ENCODE peak calls at places on chromosomes 2 and 18, in six cellular contexts. I is ovary, R is spleen, U is IMR-90, O is sigmoid colon, H is tibial nerve. Z is an unnamed sample.

GRCh38 chr18:11908182-11909080 is at the start of gene MPPE1:
- DNase-seq in I (peak; percentile 87), R (peak; percentile 99), U (peak; percentile 83), O (peak; percentile 94), H (peak; percentile 78), Z (peak; percentile 46)

GRCh38 chr2:224059178-224059577 is 20.1 kb upstream of the SERPINE2 start:
- DNase-seq in I (no peak), R (no peak), U (no peak), O (no peak), H (no peak), Z (no peak)

GRCh38 chr2:17972991-17973390 is 94.5 kb downstream of the KCNS3 start:
- DNase-seq in I (no peak), R (no peak), U (no peak), O (no peak), H (no peak), Z (no peak)

GRCh38 chr2:207121784-207122183 is 44.0 kb downstream of the KLF7 start:
- DNase-seq in I (no peak), R (no peak), U (peak; percentile 85), O (no peak), H (no peak), Z (no peak)

GRCh38 chr2:80117401-80117800 is 187.2 kb downstream of the LRRTM1 start:
- DNase-seq in I (no peak), R (no peak), U (peak; percentile 11), O (no peak), H (no peak), Z (no peak)

GRCh38 chr2:37809525-37809924 is 115.6 kb upstream of the RMDN2 start:
- DNase-seq in I (peak; percentile 33), R (no peak), U (peak; percentile 65), O (no peak), H (peak; percentile 67), Z (no peak)

GRCh38 chr2:74880054-74880728 is 46.3 kb downstream of the HK2 start:
- DNase-seq in I (no peak), R (no peak), U (no peak), O (no peak), H (no peak), Z (no peak)

GRCh38 chr2:69931832-69932595 is 17.1 kb downstream of the MXD1 start:
- DNase-seq in I (no peak), R (no peak), U (no peak), O (no peak), H (no peak), Z (no peak)

DNA sequence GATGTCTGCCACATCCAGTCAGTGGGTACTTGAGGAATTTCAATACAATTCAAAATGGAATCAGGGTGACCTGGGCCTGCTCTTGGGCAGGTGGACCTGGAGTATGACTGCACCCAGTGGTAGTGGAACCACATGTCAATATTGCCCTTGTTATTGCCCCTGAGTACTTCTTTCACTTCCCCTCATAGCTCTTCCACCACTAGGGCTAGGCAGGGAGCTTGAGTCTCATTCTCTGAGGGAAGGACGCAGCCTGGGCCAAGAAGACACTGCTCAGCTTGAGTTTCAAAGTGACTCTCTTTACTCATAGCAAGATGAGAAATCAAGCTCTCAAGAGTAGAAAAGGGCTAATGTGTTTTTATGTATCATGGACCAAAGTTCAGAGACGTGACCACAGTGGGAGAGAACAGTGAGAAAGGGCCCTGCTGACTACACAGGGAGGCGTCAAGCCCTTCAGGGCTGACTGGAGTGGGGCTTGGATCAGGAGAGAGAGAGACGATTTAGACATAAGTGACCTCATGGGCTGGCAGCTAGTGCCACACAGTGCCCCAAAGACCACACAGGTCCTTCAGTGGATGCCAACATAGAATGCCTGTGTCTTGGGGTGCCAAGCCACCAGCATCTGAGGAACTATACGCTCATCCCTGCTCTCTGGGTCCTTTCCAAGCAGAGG is 12.8 kb downstream of the PTMA start:
- DNase-seq in I (no peak), R (no peak), U (no peak), O (peak; percentile 33), H (no peak), Z (no peak)
- TF ChIP-seq POLR2A in I (no peak), R (no peak), U (no peak), O (no peak), H (no peak), Z (no peak)

GRCh38 chr2:212423089-212423488 is 115.5 kb downstream of the ERBB4 start:
- DNase-seq in I (no peak), R (no peak), U (no peak), O (no peak), H (no peak), Z (no peak)
- H3K4me1 ChIP-seq in I (no peaks in the 10 kb centered on the region), R (no peaks in the 10 kb centered on the region), U (no peaks in the 10 kb centered on the region), O (no peaks in the 10 kb centered on the region), H (no peaks in the 10 kb centered on the region), Z (no peaks in the 10 kb centered on the region)

GRCh38 chr18:34297287-34297686 is 72.6 kb upstream of the NOL4 start:
- DNase-seq in I (no peak), R (no peak), U (no peak), O (no peak), H (no peak), Z (no peak)

GRCh38 chr18:34299828-34300227 is 75.1 kb upstream of the NOL4 start:
- DNase-seq in I (no peak), R (no peak), U (no peak), O (no peak), H (no peak), Z (no peak)
- TF ChIP-seq POLR2A in I (no peak), R (no peak), U (no peak), O (no peak), H (no peak), Z (no peak)

GRCh38 chr2:12723741-12724463 is 7.2 kb downstream of the TRIB2 start:
- DNase-seq in I (no peak), R (no peak), U (no peak), O (no peak), H (no peak), Z (no peak)

GRCh38 chr2:12726271-12726670 is 9.5 kb downstream of the TRIB2 start:
- DNase-seq in I (no peak), R (no peak), U (no peak), O (no peak), H (no peak), Z (no peak)

GRCh38 chr2:12727641-12728040 is 10.9 kb downstream of the TRIB2 start:
- DNase-seq in I (no peak), R (no peak), U (no peak), O (no peak), H (no peak), Z (no peak)

GRCh38 chr2:12727085-12727484 is 10.3 kb downstream of the TRIB2 start:
- DNase-seq in I (no peak), R (no peak), U (no peak), O (no peak), H (no peak), Z (no peak)

DNA sequence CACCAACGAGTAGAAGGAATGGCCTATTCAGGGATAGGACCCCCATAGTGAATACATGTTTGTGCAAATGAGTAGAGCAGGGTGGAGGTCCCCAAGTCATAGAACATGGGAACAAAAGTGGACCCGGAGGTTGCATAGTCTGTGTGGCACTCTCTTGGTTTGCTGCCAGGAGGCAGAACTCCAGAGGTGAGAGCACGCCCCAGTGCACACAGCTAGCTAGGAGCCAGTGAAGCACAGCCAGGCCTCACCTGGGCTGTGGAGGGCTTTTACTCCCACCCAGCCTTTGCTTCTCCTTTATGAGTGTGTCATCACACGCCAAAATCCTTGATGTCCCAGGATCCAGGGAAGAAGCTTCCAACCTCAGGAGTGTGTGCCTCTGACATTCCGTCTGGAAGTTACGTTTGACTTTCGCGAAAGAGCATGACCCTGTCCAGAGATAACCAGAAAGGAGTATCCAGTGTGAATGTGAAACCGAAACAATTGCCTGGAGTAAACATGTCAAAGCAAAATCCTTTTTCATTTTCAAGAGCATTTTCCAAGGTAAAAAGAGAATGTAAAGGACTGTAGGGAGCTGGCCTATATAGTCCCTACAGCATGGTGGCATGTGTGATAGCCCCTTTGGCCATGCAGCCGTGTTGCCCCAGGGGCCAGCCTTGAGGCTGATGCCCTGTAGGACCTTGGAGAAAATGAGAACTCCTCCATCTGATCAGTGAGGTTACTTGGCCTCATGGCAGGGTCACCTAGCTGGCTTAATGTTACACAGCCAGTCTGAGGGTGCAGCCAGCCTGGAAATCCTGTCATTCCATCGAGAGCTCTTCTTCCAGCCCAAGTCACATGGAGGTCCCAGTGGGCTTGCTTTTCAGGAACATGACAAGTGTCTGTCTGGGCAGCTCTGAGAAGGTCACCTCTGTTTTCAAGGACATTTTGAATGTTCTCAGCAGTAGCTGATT is 8.8 kb downstream of the TRIB2 start:
- DNase-seq in I (no peak), R (no peak), U (no peak), O (no peak), H (no peak), Z (no peak)
- H3K4me1 ChIP-seq in I (peaks cover 25% of the 10 kb centered on the region), R (peaks cover 87% of the 10 kb centered on the region), U (peaks cover 7% of the 10 kb centered on the region), O (peaks cover 43% of the 10 kb centered on the region), H (peaks cover 93% of the 10 kb centered on the region), Z (peaks cover 77% of the 10 kb centered on the region)

GRCh38 chr2:61889212-61889956 is 928 bp upstream of the CCT4 start:
- DNase-seq in I (peak; percentile 51), R (peak; percentile 88), U (no peak), O (peak; percentile 67), H (no peak), Z (no peak)
- TF ChIP-seq POLR2A in I (no peak), R (no peak), U (no peak), O (no peak), H (no peak), Z (no peak)

GRCh38 chr2:237694423-237695194 is 67.2 kb downstream of the LRRFIP1 start:
- DNase-seq in I (no peak), R (peak; percentile 81), U (no peak), O (peak; percentile 69), H (no peak), Z (no peak)
- H3K4me1 ChIP-seq in I (peaks cover 6% of the 10 kb centered on the region), R (peaks cover 84% of the 10 kb centered on the region), U (peaks cover 32% of the 10 kb centered on the region), O (peaks cover 70% of the 10 kb centered on the region), H (peaks cover 69% of the 10 kb centered on the region), Z (peaks cover 63% of the 10 kb centered on the region)

DNA sequence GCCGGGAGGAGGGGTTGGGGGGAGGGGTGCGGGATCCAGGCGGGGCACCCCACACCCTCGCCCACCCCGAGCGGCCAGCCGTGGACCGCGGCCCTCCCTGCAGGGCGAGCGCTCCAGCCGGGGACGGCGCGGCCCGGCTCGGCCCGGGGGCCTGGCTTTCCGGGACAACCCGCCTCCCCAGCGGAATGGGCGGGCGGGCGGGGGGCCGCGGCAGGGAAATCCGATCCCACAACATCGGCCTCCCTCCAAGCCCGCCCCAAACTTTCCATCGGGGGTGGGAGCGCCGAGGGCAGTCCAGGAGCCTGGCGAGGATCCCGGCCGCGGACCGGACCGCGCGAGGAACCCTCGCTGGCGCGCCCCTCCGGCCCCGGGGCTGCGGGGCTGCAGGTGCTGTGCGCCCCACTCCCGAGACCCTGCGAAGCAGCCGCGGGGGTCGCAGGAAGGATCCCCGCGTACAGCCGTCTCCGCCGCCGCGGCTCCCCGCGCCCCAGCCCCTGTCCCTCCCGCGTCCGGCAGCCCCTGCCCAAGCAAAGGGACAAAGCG is 528 bp downstream of the SEMA4C start:
- DNase-seq in I (peak; percentile 88), R (peak; percentile 85), U (peak; percentile 74), O (peak; percentile 96), H (peak; percentile 74), Z (no peak)
- TF ChIP-seq POLR2A in I (peak; percentile 48), R (no peak), U (peak; percentile 34), O (no peak), H (no peak), Z (no peak)